ENCODE peak calls at places on chromosome X, in ten cellular contexts. U, K, V, Q, P, X, I, T, Y and A are unnamed samples.

GRCh38 chrX:14030248-14030592 is 528 bp upstream of the GEMIN8 start:
- DNase-seq in U (peak; percentile 69), K (no peak), V (no peak), Q (no peak), P (peak; percentile 64), X (no peak), I (peak; percentile 28), T (no peak), Y (no peak), A (no peak)

GRCh38 chrX:86845101-86845500 is 672.5 kb upstream of the KLHL4 start:
- DNase-seq in U (no peak), K (no peak), V (no peak), Q (no peak), P (no peak), X (no peak), I (no peak), T (no peak), Y (no peak), A (no peak)

GRCh38 chrX:155055494-155055893 is 15.4 kb downstream of the CMC4 start:
- DNase-seq in U (no peak), K (no peak), V (no peak), Q (no peak), P (no peak), X (no peak), I (no peak), T (no peak), Y (no peak), A (no peak)

GRCh38 chrX:41526925-41527324 is 79.8 kb downstream of the NYX start:
- DNase-seq in U (peak; percentile 54), K (no peak), V (no peak), Q (no peak), P (peak; percentile 65), X (no peak), I (no peak), T (no peak), Y (no peak), A (no peak)

GRCh38 chrX:39162322-39162721 is 361.1 kb downstream of the MID1IP1 start:
- DNase-seq in U (no peak), K (peak; percentile 53), V (no peak), Q (no peak), P (no peak), X (peak; percentile 11), I (peak; percentile 61), T (peak; percentile 2), Y (peak; percentile 44), A (no peak)

GRCh38 chrX:129980540-129981206 is 1.8 kb upstream of the BCORL1 start:
- DNase-seq in U (no peak), K (peak; percentile 63), V (no peak), Q (no peak), P (no peak), X (no peak), I (peak; percentile 45), T (peak; percentile 13), Y (peak; percentile 58), A (peak; percentile 30)

GRCh38 chrX:7110821-7111276 is 36.7 kb upstream of the STS start:
- DNase-seq in U (peak; percentile 39), K (no peak), V (peak; percentile 73), Q (no peak), P (no peak), X (no peak), I (no peak), T (no peak), Y (no peak), A (peak; percentile 69)

GRCh38 chrX:121356139-121356849 is 308.9 kb downstream of the GLUD2 start:
- DNase-seq in U (no peak), K (no peak), V (no peak), Q (no peak), P (no peak), X (no peak), I (no peak), T (no peak), Y (no peak), A (no peak)

GRCh38 chrX:119145241-119145653 is 17.6 kb upstream of the KIAA1210 start:
- DNase-seq in U (peak; percentile 37), K (no peak), V (no peak), Q (no peak), P (no peak), X (no peak), I (peak; percentile 1), T (no peak), Y (peak; percentile 48), A (no peak)

GRCh38 chrX:40169193-40170086 is 71.7 kb upstream of the BCOR start:
- DNase-seq in U (no peak), K (peak; percentile 69), V (no peak), Q (no peak), P (peak; percentile 75), X (peak; percentile 62), I (peak; percentile 63), T (peak; percentile 57), Y (peak; percentile 90), A (peak; percentile 80)

GRCh38 chrX:109537324-109537665 is 651 bp downstream of the NXT2 start:
- DNase-seq in U (peak; percentile 76), K (no peak), V (no peak), Q (no peak), P (peak; percentile 77), X (no peak), I (peak; percentile 68), T (no peak), Y (peak; percentile 53), A (no peak)

GRCh38 chrX:74923942-74924448 is 1.3 kb downstream of the NEXMIF start:
- DNase-seq in U (no peak), K (peak; percentile 46), V (no peak), Q (no peak), P (no peak), X (no peak), I (no peak), T (no peak), Y (peak; percentile 37), A (peak; percentile 84)

GRCh38 chrX:146278381-146278780 is 460.8 kb downstream of the SLITRK2 start:
- DNase-seq in U (no peak), K (no peak), V (no peak), Q (no peak), P (no peak), X (no peak), I (peak; percentile 3), T (no peak), Y (peak; percentile 40), A (no peak)

GRCh38 chrX:101619336-101619735 is 1.5 kb upstream of the ARMCX6 start:
- DNase-seq in U (no peak), K (no peak), V (no peak), Q (no peak), P (peak; percentile 22), X (no peak), I (no peak), T (no peak), Y (peak; percentile 63), A (no peak)

GRCh38 chrX:118025193-118025592 is 91.4 kb downstream of the KLHL13 start:
- DNase-seq in U (peak; percentile 37), K (no peak), V (no peak), Q (no peak), P (peak; percentile 82), X (no peak), I (peak; percentile 0), T (no peak), Y (no peak), A (no peak)
- H3K4me3 ChIP-seq in U (no peak overlapping the region), K (no peak overlapping the region), V (no peak overlapping the region), Q (no peak overlapping the region), P (peak overlapping the region; percentile 42), X (no peak overlapping the region), I (no peak overlapping the region), T (no peak overlapping the region), Y (no peak overlapping the region), A (no peak overlapping the region)

DNA sequence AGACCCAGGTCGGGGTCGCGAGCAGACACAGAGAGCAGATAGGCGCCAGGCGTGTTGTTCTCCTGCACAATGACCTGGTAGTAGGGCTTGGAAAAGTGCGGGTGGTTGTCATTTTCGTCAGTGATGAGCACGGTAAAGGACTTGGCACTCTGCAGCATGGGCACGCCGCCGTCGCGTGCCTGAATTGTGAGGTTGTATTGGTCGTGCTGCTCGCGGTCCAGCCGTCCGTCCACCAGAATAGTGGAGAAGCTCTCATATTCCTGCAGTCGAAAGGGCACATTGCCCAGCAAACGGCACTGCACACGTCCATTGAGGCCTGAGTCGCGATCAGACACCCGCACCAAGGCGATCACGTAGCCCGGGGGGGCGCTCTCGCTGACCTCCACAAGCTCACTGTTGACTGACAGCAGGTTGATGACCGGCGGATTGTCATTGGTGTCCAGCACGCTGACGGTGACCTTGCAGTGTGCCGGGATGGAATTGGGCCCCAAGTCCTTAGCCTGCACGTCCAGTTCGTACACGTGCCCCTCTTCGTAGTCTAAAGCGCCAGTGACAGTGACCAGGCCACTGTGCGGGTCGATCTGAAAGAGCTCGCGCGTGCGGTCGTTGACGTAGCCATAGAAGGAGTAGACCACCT is 2.8 kb downstream of the PCDH19 start:
- DNase-seq in U (no peak), K (no peak), V (no peak), Q (no peak), P (no peak), X (no peak), I (no peak), T (no peak), Y (peak; percentile 24), A (no peak)
- H3K4me3 ChIP-seq in U (no peak overlapping the region), K (no peak overlapping the region), V (no peak overlapping the region), Q (no peak overlapping the region), P (no peak overlapping the region), X (no peak overlapping the region), I (no peak overlapping the region), T (no peak overlapping the region), Y (peak overlapping the region; percentile 55), A (no peak overlapping the region)

DNA sequence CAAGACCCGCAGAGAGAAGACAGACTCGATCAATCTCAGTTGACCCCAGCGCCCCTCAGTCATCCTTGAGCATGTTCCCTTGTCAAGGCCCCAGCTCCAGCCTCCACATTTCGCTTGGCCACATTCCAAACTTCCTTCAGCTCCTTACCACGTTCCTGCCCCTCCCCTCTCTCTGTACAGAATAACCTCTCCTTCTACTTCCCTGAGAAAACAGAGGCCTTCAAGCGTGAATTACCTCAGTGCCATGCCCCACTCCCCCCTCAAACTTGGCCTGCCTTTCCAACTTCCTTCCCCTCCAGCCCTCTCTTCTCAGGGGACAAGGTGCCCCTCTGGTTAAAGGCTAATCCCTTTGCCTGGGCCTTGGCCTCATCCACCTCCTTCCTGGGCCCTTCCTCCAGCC is 3.2 kb upstream of the RIPPLY1 start:
- DNase-seq in U (no peak), K (no peak), V (no peak), Q (no peak), P (no peak), X (no peak), I (peak; percentile 45), T (no peak), Y (no peak), A (no peak)
- H3K4me3 ChIP-seq in U (no peak overlapping the region), K (no peak overlapping the region), V (no peak overlapping the region), Q (no peak overlapping the region), P (no peak overlapping the region), X (no peak overlapping the region), I (no peak overlapping the region), T (no peak overlapping the region), Y (no peak overlapping the region), A (no peak overlapping the region)

GRCh38 chrX:70289168-70289792 is 447 bp downstream of the PDZD11 start:
- DNase-seq in U (peak; percentile 19), K (no peak), V (no peak), Q (no peak), P (peak; percentile 2), X (no peak), I (no peak), T (no peak), Y (no peak), A (no peak)

GRCh38 chrX:70289793-70290770 is at the start of the genes KIF4A and PDZD11:
- DNase-seq in U (peak; percentile 78), K (peak; percentile 85), V (peak; percentile 54), Q (peak; percentile 92), P (peak; percentile 76), X (peak; percentile 55), I (peak; percentile 86), T (peak; percentile 63), Y (peak; percentile 78), A (peak; percentile 93)

GRCh38 chrX:70293621-70294020 is 3.7 kb downstream of the KIF4A start:
- DNase-seq in U (peak; percentile 36), K (no peak), V (no peak), Q (no peak), P (peak; percentile 66), X (no peak), I (no peak), T (no peak), Y (no peak), A (no peak)

GRCh38 chrX:70292788-70293187 is 2.9 kb downstream of the KIF4A start:
- DNase-seq in U (no peak), K (no peak), V (no peak), Q (no peak), P (no peak), X (no peak), I (no peak), T (no peak), Y (no peak), A (no peak)
- H3K4me3 ChIP-seq in U (no peak overlapping the region), K (no peak overlapping the region), V (peak overlapping the region; percentile 20), Q (no peak overlapping the region), P (no peak overlapping the region), X (no peak overlapping the region), I (no peak overlapping the region), T (no peak overlapping the region), Y (no peak overlapping the region), A (no peak overlapping the region)